ENCODE peak calls at places on chromosome 9, in six cellular contexts. J is psoas muscle, C is A549, A is MM.1S, L is GM23338, E is transverse colon. O is an unnamed sample.

GRCh38 chr9:36873247-36873875 is 160.7 kb downstream of the PAX5 start:
- DNase-seq in A (peak), J (peak), L (peak), E (peak), C (peak), O (peak)

GRCh38 chr9:113989781-113990569 is 88.1 kb downstream of the AMBP start:
- DNase-seq in A (no peak), L (no peak), J (no peak), C (no peak), E (no peak), O (no peak)

GRCh38 chr9:123284658-123285057 is 16.3 kb upstream of the STRBP start:
- DNase-seq in A (no peak), E (no peak), L (no peak), J (no peak), C (no peak), O (no peak)

GRCh38 chr9:21653091-21653490 is 149.3 kb upstream of the MTAP start:
- DNase-seq in E (no peak), C (no peak), L (no peak), J (no peak), A (no peak), O (no peak)

GRCh38 chr9:113222482-113222841 is 1.1 kb downstream of the SLC31A1 start:
- DNase-seq in E (peak), C (no peak), A (no peak), L (no peak), J (no peak), O (no peak)

GRCh38 chr9:74309654-74310053 is 187.5 kb upstream of the RORB start:
- DNase-seq in A (no peak), C (no peak), J (no peak), E (no peak), L (peak), O (no peak)

GRCh38 chr9:91951944-91952520 is 2.0 kb upstream of the ROR2 start:
- DNase-seq in E (no peak), L (no peak), C (no peak), J (no peak), A (no peak), O (no peak)

GRCh38 chr9:20024159-20024571 is 235.3 kb upstream of the SLC24A2 start:
- DNase-seq in A (no peak), E (no peak), C (no peak), J (no peak), L (no peak), O (no peak)

GRCh38 chr9:91138760-91139159 is 223.0 kb downstream of the AUH start:
- DNase-seq in A (no peak), J (no peak), L (no peak), E (no peak), C (peak), O (no peak)

GRCh38 chr9:89598926-89599325 is 5.9 kb upstream of the GADD45G start:
- DNase-seq in C (peak), J (no peak), E (no peak), L (no peak), A (no peak), O (no peak)

GRCh38 chr9:102842421-102842820 is 152.7 kb upstream of the CYLC2 start:
- DNase-seq in C (no peak), L (no peak), J (no peak), E (no peak), A (no peak), O (no peak)

GRCh38 chr9:35074141-35074540 is 1.7 kb upstream of the VCP start:
- DNase-seq in L (no peak), J (no peak), A (no peak), C (no peak), E (no peak), O (no peak)

GRCh38 chr9:83012578-83013260 is 50.2 kb downstream of the RASEF start:
- DNase-seq in C (no peak), A (no peak), J (no peak), L (no peak), E (no peak), O (no peak)

GRCh38 chr9:118059520-118060278 is 355.5 kb downstream of the TLR4 start:
- DNase-seq in J (no peak), E (no peak), C (peak), A (peak), L (peak), O (no peak)

GRCh38 chr9:97382099-97382718 is 29.7 kb upstream of the TDRD7 start:
- DNase-seq in L (no peak), J (no peak), A (no peak), C (no peak), E (no peak), O (no peak)

GRCh38 chr9:35350212-35350611 is 139.7 kb upstream of the RUSC2 start:
- DNase-seq in E (no peak), C (no peak), L (no peak), J (no peak), A (no peak), O (no peak)

GRCh38 chr9:4413856-4414255 is 76.4 kb upstream of the SLC1A1 start:
- DNase-seq in E (no peak), C (no peak), A (no peak), J (no peak), L (no peak), O (no peak)

GRCh38 chr9:87223397-87224246 is 274.0 kb upstream of the DAPK1 start:
- DNase-seq in A (no peak), E (no peak), C (no peak), L (peak), J (peak), O (no peak)

GRCh38 chr9:90942555-90942954 is 140.9 kb downstream of the SYK start:
- DNase-seq in C (no peak), A (peak), J (no peak), E (peak), L (no peak), O (no peak)

GRCh38 chr9:14271078-14271673 is 42.8 kb downstream of the NFIB start:
- DNase-seq in E (peak), C (peak), J (peak), L (peak), A (no peak), O (no peak)

GRCh38 chr9:129405831-129406220 is 215.1 kb downstream of the C9orf50 start:
- DNase-seq in C (no peak), E (no peak), A (no peak), L (no peak), J (no peak), O (no peak)

GRCh38 chr9:33092634-33093033 is 16.2 kb upstream of the SMU1 start:
- DNase-seq in J (no peak), C (no peak), E (no peak), A (no peak), L (no peak), O (no peak)

GRCh38 chr9:5442400-5443011 is 4.8 kb upstream of the PLGRKT start:
- DNase-seq in L (peak), E (peak), C (peak), J (no peak), A (peak), O (no peak)

GRCh38 chr9:112757300-112757883 is 6.8 kb downstream of the SNX30 start:
- DNase-seq in L (no peak), A (no peak), C (no peak), J (no peak), E (no peak), O (no peak)

GRCh38 chr9:70081120-70081495 is 37.5 kb downstream of the MAMDC2 start:
- DNase-seq in L (no peak), J (no peak), E (no peak), C (no peak), A (no peak), O (no peak)

GRCh38 chr9:20361220-20361619 is 261.1 kb downstream of the MLLT3 start:
- DNase-seq in C (no peak), A (no peak), E (no peak), J (no peak), L (no peak), O (no peak)

GRCh38 chr9:18320046-18320445 is 153.9 kb upstream of the ADAMTSL1 start:
- DNase-seq in C (no peak), E (no peak), J (no peak), A (no peak), L (peak), O (no peak)

GRCh38 chr9:20980713-20981481 is 50.5 kb downstream of the HACD4 start:
- DNase-seq in C (no peak), A (no peak), E (no peak), L (no peak), J (no peak), O (no peak)

GRCh38 chr9:14087576-14087975 is 226.4 kb downstream of the NFIB start:
- DNase-seq in L (peak), A (no peak), C (no peak), J (no peak), E (no peak), O (no peak)

GRCh38 chr9:121784706-121785426 is 133.4 kb downstream of the DAB2IP start:
- DNase-seq in J (no peak), C (no peak), L (peak), A (no peak), E (peak), O (no peak)
- TF ChIP-seq CTCF in J (no peak), C (no peak), L (no peak), A (no peak), E (no peak), O (no peak)

GRCh38 chr9:116491219-116491618 is 195.9 kb upstream of the TRIM32 start:
- DNase-seq in E (no peak), J (no peak), L (peak), A (no peak), C (no peak), O (no peak)
- TF ChIP-seq CTCF in E (no peak), J (no peak), L (peak), A (no peak), C (no peak), O (no peak)

GRCh38 chr9:10858817-10859216 is 246.0 kb upstream of the PTPRD start:
- DNase-seq in E (no peak), C (no peak), A (no peak), L (no peak), J (no peak), O (no peak)

DNA sequence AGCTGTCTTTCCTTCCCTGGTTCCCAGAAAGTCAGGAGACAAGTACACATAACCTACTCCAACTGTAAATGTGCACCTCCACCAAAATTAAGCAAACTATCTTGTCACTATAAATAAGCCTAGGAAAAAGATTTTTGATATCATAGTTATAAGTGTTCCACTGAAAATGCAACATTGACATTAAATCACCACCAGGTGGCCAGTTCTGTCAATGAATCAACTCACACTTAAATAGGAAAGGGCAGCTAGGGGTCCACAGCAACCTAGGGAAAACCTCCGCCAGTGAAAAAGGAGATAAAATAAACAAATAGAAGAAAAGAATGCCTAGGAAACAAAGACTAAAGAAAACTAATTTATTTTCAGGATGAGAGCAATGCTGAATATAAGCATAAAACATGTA is 243.0 kb upstream of the PTPRD start:
- DNase-seq in E (no peak), L (peak), A (peak), C (peak), J (no peak), O (no peak)
- TF ChIP-seq CTCF in E (no peak), L (peak), A (peak), C (no peak), J (no peak), O (peak)

GRCh38 chr9:131872006-131872405 is 132.1 kb upstream of the RAPGEF1 start:
- DNase-seq in C (no peak), J (no peak), A (no peak), L (peak), E (no peak), O (no peak)
- TF ChIP-seq CTCF in C (no peak), J (no peak), A (peak), L (peak), E (no peak), O (no peak)

DNA sequence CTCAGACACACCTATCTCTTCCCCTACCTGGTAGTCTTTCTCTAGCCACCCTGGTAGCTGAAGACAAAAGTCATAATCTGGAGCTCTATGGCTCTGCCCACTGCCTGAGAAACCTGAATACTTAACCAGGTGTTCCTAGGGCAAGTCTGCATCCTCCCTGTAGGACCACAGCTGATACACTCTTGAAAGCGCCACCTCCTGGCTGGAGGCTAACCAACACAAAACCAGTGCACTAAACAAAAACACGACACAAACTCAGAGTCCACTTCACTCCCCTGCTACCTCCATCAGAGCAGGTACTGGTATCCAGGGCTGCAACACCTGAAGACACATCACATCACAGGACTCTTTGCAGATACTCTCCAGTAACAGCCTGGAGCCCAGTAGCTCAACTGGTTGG is 84.6 kb upstream of the ANXA1 start:
- DNase-seq in L (peak), C (no peak), A (no peak), E (no peak), J (no peak), O (no peak)
- TF ChIP-seq CTCF in L (peak), C (no peak), A (peak), E (no peak), J (no peak), O (no peak)

GRCh38 chr9:93698140-93698908 is 121.9 kb downstream of the PHF2 start:
- DNase-seq in A (no peak), J (no peak), C (no peak), E (no peak), L (no peak), O (no peak)

GRCh38 chr9:93701494-93702218 is 125.3 kb downstream of the PHF2 start:
- DNase-seq in E (no peak), C (no peak), J (no peak), L (no peak), A (no peak), O (no peak)

GRCh38 chr9:93699650-93700049 is 123.3 kb downstream of the PHF2 start:
- DNase-seq in L (no peak), C (no peak), A (no peak), J (no peak), E (no peak), O (no peak)

GRCh38 chr9:93697352-93698139 is 121.2 kb downstream of the PHF2 start:
- DNase-seq in C (no peak), E (no peak), J (no peak), L (no peak), A (no peak), O (no peak)

GRCh38 chr9:93702261-93702660 is 125.9 kb downstream of the PHF2 start:
- DNase-seq in L (no peak), J (no peak), A (no peak), E (no peak), C (no peak), O (no peak)
- TF ChIP-seq CTCF in L (peak), J (no peak), A (no peak), E (no peak), C (no peak), O (no peak)

DNA sequence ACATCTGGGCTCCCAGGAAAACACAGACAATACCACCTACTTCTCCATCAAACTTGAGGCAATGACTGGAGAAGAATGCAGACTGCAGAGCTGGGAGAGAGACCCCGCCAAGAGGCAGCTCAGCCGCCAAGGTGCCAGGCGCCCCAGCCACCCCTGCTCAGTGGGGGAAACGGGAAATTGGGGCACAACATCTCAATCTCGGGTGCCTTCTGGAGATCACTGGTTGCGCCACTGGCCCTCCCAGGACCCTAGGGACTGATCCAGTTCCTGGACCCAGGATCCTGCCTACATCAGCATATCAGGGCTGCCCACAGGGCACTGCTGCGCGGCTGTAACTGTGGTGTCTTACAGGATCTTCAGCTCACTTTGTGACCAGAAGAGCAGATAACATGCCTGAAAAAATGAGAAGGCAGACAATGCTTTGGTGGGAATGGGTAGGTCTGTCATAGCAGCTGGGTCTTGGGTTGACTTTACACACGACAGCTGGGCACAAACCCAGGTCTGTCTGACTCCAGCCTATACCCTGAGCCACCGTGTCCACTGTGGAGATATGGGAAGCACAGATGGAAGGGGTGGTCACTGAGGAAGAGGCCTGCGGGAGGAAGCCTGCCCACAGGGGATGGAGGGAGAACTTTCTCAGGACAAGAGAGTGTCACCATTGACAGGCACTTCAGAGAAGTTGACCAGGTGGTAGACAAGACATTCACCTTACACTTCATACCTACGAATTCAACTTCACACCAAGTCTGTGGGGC is 135.2 kb upstream of the RAPGEF1 start:
- DNase-seq in L (no peak), C (no peak), A (no peak), J (no peak), E (no peak), O (no peak)
- TF ChIP-seq CTCF in L (no peak), C (no peak), A (no peak), J (no peak), E (no peak), O (no peak)

DNA sequence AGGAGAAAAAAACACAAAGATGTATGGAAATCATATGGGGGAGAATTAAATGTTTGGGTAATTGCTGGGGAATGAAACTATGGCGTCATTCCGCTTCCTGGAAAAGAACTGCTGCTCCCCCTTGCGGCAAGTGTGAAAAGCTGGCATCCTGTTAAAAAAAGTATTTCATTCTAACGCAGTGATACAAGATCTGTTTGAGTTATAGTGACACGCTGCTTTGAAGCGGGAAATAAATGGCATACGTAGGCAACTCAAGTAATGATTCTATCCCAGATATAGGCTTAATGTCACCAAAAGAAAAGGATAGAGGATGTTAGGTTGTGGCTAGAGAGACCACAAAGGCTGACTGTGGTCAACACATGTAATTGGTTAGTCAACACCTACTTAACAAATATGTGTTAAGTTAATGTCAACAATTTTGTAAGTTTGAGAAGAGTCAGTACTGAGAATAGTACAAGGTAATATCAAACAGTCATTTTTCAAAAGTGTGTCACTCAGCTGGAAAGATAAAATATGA is 70.2 kb upstream of the ALDH1A1 start:
- DNase-seq in C (peak), A (peak), L (peak), E (peak), J (peak), O (peak)
- TF ChIP-seq CTCF in C (peak), A (peak), L (peak), E (peak), J (peak), O (peak)

GRCh38 chr9:134227451-134228411 is 63.4 kb upstream of the RNU6ATAC start:
- DNase-seq in A (no peak), C (no peak), L (no peak), E (no peak), J (no peak), O (no peak)
- TF ChIP-seq CTCF in A (no peak), C (no peak), L (no peak), E (no peak), J (no peak), O (no peak)

O was measured in GM13977.